ENCODE peak calls at places on chromosomes 4 and X, in five cellular contexts. E is NCI-H2029, A is H9, N is sigmoid colon, J is hippocampal formation. X is an unnamed sample.

GRCh38 chr4:37685211-37685725 is 908 bp downstream of the RELL1 start:
- DNase-seq in N (peak; percentile 76), A (no peak), E (no peak), J (no peak), X (no peak)

GRCh38 chrX:131795442-131796229 is 227.5 kb upstream of the STK26 start:
- DNase-seq in A (no peak), N (no peak), J (no peak), E (peak; percentile 25), X (no peak)

GRCh38 chrX:153357877-153358276 is 23.9 kb downstream of the ZNF275 start:
- DNase-seq in J (no peak), A (no peak), N (no peak), E (no peak), X (no peak)

GRCh38 chr4:168634276-168634802 is 137.5 kb downstream of the PALLD start:
- DNase-seq in A (no peak), N (no peak), E (no peak), J (no peak), X (no peak)

GRCh38 chr4:25792200-25792791 is 70.5 kb downstream of the SEL1L3 start:
- DNase-seq in J (no peak), A (peak; percentile 68), N (no peak), E (peak; percentile 66), X (peak; percentile 40)

GRCh38 chr4:7960017-7960789 is 20.5 kb upstream of the AFAP1 start:
- DNase-seq in E (no peak), A (no peak), N (peak; percentile 81), J (no peak), X (no peak)

GRCh38 chrX:150224676-150225075 is 138.4 kb upstream of the MAMLD1 start:
- DNase-seq in A (no peak), N (no peak), J (no peak), E (no peak), X (no peak)

GRCh38 chr4:23455482-23455881 is 434.4 kb downstream of the PPARGC1A start:
- DNase-seq in J (no peak), E (no peak), A (peak; percentile 54), N (no peak), X (peak; percentile 0)

GRCh38 chrX:77404318-77404878 is 42.8 kb upstream of the FGF16 start:
- DNase-seq in N (no peak), J (no peak), A (no peak), E (no peak), X (no peak)

GRCh38 chrX:108071578-108071977 is 19.8 kb downstream of the PSMD10 start:
- DNase-seq in N (no peak), J (no peak), E (no peak), A (no peak), X (no peak)

GRCh38 chrX:54944816-54945215 is 24.2 kb downstream of the TRO start:
- DNase-seq in J (no peak), A (no peak), N (no peak), E (no peak), X (no peak)

GRCh38 chrX:16479206-16479869 is 170.6 kb upstream of the S100G start:
- DNase-seq in E (no peak), N (no peak), J (no peak), A (no peak), X (no peak)

GRCh38 chr4:101039367-101039766 is 308.0 kb downstream of the PPP3CA start:
- DNase-seq in N (no peak), J (no peak), A (no peak), E (no peak), X (no peak)

GRCh38 chr4:184408021-184408710 is 66.2 kb downstream of the IRF2 start:
- DNase-seq in E (no peak), N (no peak), A (no peak), J (no peak), X (no peak)

GRCh38 chr4:105191621-105192210 is 45.0 kb downstream of the TET2 start:
- DNase-seq in J (no peak), E (no peak), A (no peak), N (no peak), X (no peak)

GRCh38 chr4:4410271-4410670 is 23.4 kb downstream of the NSG1 start:
- DNase-seq in A (no peak), E (no peak), N (no peak), J (no peak), X (no peak)

GRCh38 chr4:139457318-139457717 is 3.4 kb downstream of the RAB33B start:
- DNase-seq in E (no peak), N (no peak), J (no peak), A (no peak), X (no peak)

GRCh38 chrX:99398578-99398977 is 1011.5 kb downstream of the PCDH19 start:
- DNase-seq in N (no peak), A (no peak), J (no peak), E (no peak), X (no peak)

GRCh38 chr4:15003441-15003890 is 1.2 kb downstream of the CPEB2 start:
- DNase-seq in E (no peak), N (peak; percentile 82), A (peak; percentile 52), J (peak; percentile 43), X (no peak)

GRCh38 chrX:16444353-16444752 is 205.6 kb upstream of the S100G start:
- DNase-seq in N (no peak), J (no peak), E (peak; percentile 25), A (no peak), X (no peak)

GRCh38 chr4:59247032-59247431 is 1953.1 kb upstream of the ADGRL3 start:
- DNase-seq in E (no peak), A (no peak), N (no peak), J (no peak), X (peak; percentile 10)

GRCh38 chr4:132297346-132297745 is 851.7 kb upstream of the PCDH10 start:
- DNase-seq in A (no peak), E (no peak), N (no peak), J (no peak), X (no peak)

GRCh38 chr4:155079866-155080265 is 128.6 kb upstream of the NPY2R start:
- DNase-seq in E (no peak), A (no peak), N (no peak), J (no peak), X (no peak)

GRCh38 chr4:164779811-164780216 is 25.9 kb downstream of the SMIM31 start:
- DNase-seq in A (peak; percentile 63), N (no peak), J (peak; percentile 16), E (no peak), X (no peak)

GRCh38 chr4:17186916-17187315 is 288.5 kb upstream of the LDB2 start:
- DNase-seq in N (no peak), J (no peak), E (no peak), A (no peak), X (no peak)

GRCh38 chr4:24924309-24924781 is 11.5 kb upstream of the CCDC149 start:
- DNase-seq in A (no peak), N (no peak), J (no peak), E (no peak), X (no peak)

GRCh38 chr4:40185830-40186664 is 10.8 kb upstream of the RHOH start:
- DNase-seq in E (no peak), J (no peak), N (no peak), A (no peak), X (no peak)

GRCh38 chr4:113756005-113756410 is 5.5 kb downstream of the CAMK2D start:
- DNase-seq in E (no peak), J (no peak), A (no peak), N (no peak), X (no peak)

GRCh38 chr4:116480486-116480990 is 604.8 kb downstream of the TRAM1L1 start:
- DNase-seq in E (no peak), N (no peak), A (no peak), J (no peak), X (no peak)

X was measured in LNCaP clone FGC.